ENCODE peak calls at places on chromosomes 2 and 18, in five cellular contexts. W, Q, K, N and O are unnamed samples.

GRCh38 chr2:121429119-121429903 is 101.4 kb upstream of the RNU4ATAC start:
- DNase-seq in W (no peak), Q (no peak), N (no peak), K (no peak), O (no peak)

GRCh38 chr2:15191801-15192200 is 369.3 kb downstream of the NBAS start:
- DNase-seq in K (no peak), N (no peak), Q (no peak), W (no peak), O (no peak)

GRCh38 chr2:98702127-98702802 is 28.7 kb downstream of the MGAT4A start:
- DNase-seq in N (no peak), K (no peak), Q (no peak), W (no peak), O (no peak)

GRCh38 chr2:224850081-224850480 is 133.9 kb upstream of the CCDC195 start:
- DNase-seq in K (no peak), Q (no peak), N (no peak), W (no peak), O (no peak)

GRCh38 chr2:182101263-182101662 is 115.6 kb downstream of the PPP1R1C start:
- DNase-seq in Q (no peak), K (no peak), N (peak), W (no peak), O (no peak)

GRCh38 chr2:30303094-30303493 is 71.8 kb downstream of the LBH start:
- DNase-seq in K (no peak), W (no peak), N (no peak), Q (no peak), O (no peak)

GRCh38 chr2:146414456-146414855 is 1430.4 kb upstream of the ACVR2A start:
- DNase-seq in N (no peak), K (no peak), W (no peak), Q (no peak), O (no peak)

GRCh38 chr2:65869286-65869685 is 436.9 kb upstream of the SPRED2 start:
- DNase-seq in W (no peak), N (no peak), K (no peak), Q (no peak), O (no peak)

GRCh38 chr2:33158482-33159003 is 211.8 kb downstream of the LTBP1 start:
- DNase-seq in K (no peak), N (no peak), Q (no peak), W (no peak), O (no peak)

GRCh38 chr2:25335204-25335603 is 6.5 kb downstream of the DNMT3A start:
- DNase-seq in Q (no peak), K (no peak), W (no peak), N (no peak), O (no peak)

GRCh38 chr2:105812180-105813044 is 67.7 kb downstream of the NCK2 start:
- DNase-seq in N (no peak), Q (no peak), W (no peak), K (no peak), O (no peak)

GRCh38 chr18:46073474-46074331 is 1.6 kb upstream of the PSTPIP2 start:
- DNase-seq in N (peak), K (no peak), Q (no peak), W (no peak), O (peak)

GRCh38 chr2:70214958-70215357 is 24.1 kb upstream of the C2orf42 start:
- DNase-seq in N (no peak), Q (no peak), K (no peak), W (no peak), O (no peak)

DNA sequence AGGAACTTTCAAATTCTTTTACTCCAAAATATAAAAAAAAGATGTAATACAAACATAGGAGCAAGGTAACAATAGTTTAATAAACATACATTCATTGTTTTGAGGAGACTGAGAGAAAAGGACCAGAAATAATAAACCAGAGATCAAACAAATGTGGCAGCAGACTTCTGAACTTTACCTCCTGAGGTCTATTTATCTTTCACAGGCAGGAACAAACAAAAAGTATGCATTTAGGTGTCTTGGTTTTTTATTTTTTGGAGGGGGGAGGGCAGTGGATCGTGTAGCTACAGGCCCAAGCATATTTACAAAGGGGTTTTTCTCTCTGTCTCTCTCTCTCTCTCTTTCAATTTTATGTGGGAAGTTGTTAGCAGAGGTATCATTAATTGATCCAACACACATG is 5.6 kb downstream of the PPP4R1 start:
- DNase-seq in Q (no peak), N (no peak), W (no peak), K (no peak), O (no peak)
- H3K27ac ChIP-seq in Q (peak), N (no peak), W (no peak), K (no peak), O (no peak)

DNA sequence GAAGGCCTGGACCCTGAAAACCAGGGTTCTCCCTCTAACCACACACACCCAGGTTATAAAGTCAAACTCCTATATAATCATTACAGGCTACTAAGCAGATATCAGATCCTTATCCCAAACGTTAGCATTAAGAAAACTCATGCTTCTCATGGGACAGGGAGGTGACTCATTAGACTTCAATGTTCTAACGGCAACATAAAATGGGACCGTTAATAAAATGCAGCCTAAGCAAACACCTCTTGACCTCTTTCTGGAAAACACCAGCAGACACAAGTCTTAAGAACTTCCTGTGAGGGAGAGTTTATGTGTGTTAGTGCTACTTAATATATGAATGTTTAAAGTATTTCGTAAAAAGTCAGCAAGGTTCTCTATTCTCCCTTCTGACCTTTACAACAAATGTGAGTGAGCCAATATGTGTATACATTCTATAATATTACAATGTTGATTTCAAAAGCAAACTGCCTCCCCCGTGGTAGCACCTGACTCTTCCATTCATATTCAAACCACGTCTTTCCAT is 31.7 kb downstream of the LPIN2 start:
- DNase-seq in N (peak), K (no peak), W (no peak), Q (no peak), O (no peak)
- H3K4me3 ChIP-seq in N (peak), K (no peak), W (peak), Q (peak), O (peak)

DNA sequence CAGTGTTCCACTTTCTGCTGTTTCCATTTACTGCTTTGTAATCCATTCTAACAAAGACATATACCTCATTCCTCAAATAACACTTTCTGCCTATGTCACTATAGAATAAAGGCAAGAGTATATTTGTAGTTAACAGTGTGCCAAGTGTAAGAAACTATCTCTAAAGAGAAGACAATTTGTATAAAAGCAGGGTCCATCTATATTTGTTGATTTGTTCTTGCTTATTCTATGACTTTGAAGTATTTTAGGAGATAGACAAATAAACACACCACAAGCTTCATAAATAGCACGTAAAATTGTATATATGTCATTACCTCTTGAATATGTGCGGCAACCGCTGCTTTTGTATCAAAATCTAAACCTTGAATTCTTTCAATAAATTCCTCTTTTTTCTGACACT is 56.0 kb downstream of the CCDC88A start:
- DNase-seq in W (no peak), Q (no peak), K (no peak), N (no peak), O (no peak)
- H3K27ac ChIP-seq in W (no peak), Q (no peak), K (peak), N (no peak), O (no peak)

GRCh38 chr2:234374671-234375245 is 122.1 kb downstream of the ARL4C start:
- DNase-seq in N (no peak), Q (no peak), K (no peak), W (no peak), O (no peak)

GRCh38 chr2:234375481-234375880 is 121.4 kb downstream of the ARL4C start:
- DNase-seq in K (no peak), W (no peak), N (no peak), Q (no peak), O (no peak)

GRCh38 chr2:234376229-234376628 is 120.7 kb downstream of the ARL4C start:
- DNase-seq in W (no peak), K (no peak), N (no peak), Q (no peak), O (no peak)

GRCh38 chr2:234377761-234378341 is 119.0 kb downstream of the ARL4C start:
- DNase-seq in K (no peak), W (no peak), Q (no peak), N (no peak), O (no peak)

DNA sequence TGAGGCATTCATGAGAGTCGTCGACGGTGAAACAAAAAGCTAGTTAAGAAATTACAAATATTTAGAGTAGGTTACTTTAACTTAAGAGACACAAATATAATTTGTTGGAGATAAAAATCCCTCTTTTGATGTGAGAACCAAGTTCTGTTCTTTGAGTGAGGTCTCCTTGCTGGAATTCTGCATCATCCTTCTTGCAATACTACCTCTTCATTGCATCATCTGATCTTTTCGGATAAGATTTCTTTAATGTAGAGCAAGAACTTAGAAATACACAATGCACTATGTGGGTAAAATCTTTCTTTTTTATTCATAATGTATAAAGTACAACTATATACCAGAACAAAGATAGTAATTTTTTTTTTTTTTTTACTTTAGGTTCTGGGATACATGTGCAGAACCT is 118.4 kb downstream of the ARL4C start:
- DNase-seq in N (no peak), Q (no peak), W (no peak), K (no peak), O (no peak)
- H3K4me3 ChIP-seq in N (no peak), Q (no peak), W (no peak), K (no peak), O (no peak)

GRCh38 chr2:187499941-187500532 is 52.0 kb upstream of the CALCRL start:
- DNase-seq in N (peak), K (peak), Q (no peak), W (no peak), O (no peak)

GRCh38 chr2:187497858-187498463 is 49.9 kb upstream of the CALCRL start:
- DNase-seq in N (peak), W (no peak), Q (no peak), K (no peak), O (no peak)

GRCh38 chr2:187502467-187502866 is 51.8 kb downstream of the TFPI start:
- DNase-seq in Q (no peak), W (no peak), K (no peak), N (no peak), O (no peak)

GRCh38 chr2:187497140-187497539 is 49.1 kb upstream of the CALCRL start:
- DNase-seq in N (no peak), K (no peak), W (no peak), Q (no peak), O (no peak)

DNA sequence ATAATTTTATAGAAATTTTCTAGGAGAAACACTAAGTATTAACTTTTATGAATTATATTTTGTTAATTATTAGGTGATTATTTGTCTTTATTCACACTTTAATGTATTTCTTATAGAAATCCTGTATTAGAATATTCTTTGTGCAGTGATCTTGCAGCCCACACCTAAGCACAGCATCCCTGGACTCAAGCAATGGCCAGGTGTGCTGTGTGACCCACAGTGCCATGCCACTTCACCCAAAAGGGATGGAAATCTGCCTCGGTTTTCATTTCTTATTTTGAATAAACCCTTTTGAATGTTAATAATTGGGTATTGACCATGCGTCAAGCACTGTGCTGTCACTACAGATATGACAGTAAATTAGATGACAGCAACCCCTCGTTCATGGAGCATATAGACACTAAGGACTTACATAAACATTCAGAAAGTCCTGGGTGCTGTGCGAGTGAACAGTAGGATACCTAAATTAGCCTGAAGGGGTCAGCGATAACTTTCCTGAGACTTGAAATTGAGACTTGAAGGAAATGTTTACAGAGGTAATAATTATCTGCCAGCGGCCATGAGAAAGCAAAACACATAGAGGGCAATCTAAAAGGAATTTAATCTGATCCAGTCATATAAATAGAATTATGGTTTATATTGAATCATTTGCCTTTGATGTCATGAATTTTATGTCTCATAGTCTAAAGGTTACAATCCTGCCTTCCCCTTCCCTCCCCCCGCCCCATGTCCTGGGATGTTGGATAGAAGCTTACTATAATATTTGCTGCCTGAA is 52.7 kb upstream of the CALCRL start:
- DNase-seq in Q (no peak), K (no peak), W (no peak), N (no peak), O (no peak)
- H3K27ac ChIP-seq in Q (no peak), K (no peak), W (no peak), N (no peak), O (no peak)

GRCh38 chr2:226742346-226742745 is 57.3 kb downstream of the IRS1 start:
- DNase-seq in K (no peak), W (peak), Q (no peak), N (no peak), O (no peak)
- H3K4me3 ChIP-seq in K (no peak), W (peak), Q (no peak), N (no peak), O (no peak)

DNA sequence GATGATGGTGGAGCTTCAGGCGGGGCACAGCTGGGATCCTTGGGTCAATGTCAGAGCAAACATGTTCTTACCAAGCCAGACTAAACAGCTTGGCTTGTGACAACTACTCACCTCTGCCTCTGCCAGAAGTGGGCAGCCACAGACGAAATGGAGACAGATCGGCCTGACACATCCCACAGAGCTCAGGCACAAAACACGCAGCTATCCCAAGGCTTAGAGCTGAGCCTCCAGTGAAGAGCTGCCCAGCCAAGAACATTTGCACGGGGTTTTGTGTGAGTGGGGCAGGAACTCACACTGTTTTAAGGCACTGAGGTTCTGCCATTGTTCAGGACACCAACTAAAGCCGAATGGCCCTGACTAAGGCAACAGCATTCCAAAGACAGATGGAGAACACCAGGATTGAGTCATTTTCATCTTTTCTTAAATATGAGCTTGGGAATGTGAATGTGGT is 12.8 kb downstream of the PXDN start:
- DNase-seq in Q (no peak), K (peak), N (no peak), W (peak), O (no peak)
- H3K27ac ChIP-seq in Q (no peak), K (no peak), N (no peak), W (peak), O (no peak)

GRCh38 chr18:36130883-36131653 is 1.4 kb downstream of the ELP2 start:
- DNase-seq in Q (no peak), K (no peak), N (no peak), W (no peak), O (no peak)
- H3K4me3 ChIP-seq in Q (peak), K (peak), N (peak), W (peak), O (peak)

DNA sequence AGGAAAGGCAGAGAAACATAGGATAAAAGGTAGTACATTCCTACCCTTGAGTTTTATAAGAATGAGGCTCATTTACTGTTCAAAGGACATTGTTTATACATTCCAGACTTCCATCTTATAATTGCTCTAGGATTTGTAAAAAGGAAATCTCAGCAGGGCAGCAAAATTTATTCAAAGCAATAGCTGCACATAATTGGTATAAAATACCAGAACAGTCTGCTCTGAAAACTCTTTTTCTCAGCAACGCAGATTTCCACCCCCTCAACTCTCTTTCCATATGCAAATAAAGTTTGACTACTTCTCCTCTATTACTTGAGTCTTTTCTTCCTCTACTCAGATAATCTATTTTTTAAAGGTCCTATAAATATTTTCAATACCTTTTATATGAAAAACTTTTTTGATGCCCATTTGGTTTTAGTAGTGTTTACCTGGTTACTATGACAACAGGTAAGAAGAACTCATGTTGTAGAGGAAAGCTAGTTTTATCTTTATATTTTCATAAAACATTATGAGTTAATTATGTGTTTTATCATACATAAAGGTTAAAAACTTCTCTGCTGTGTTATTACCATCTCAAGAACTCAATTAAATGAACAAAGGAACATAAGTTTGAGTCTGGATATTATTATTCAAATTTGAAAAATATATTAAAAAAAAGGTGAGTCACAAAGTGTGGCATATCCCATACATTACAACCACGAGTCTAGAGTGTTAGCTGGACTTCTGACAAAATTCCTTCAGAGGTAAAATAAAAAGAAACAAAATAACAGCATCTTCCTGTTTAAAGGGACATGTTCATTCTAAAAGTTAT is 19.9 kb downstream of the RBMS1 start:
- DNase-seq in N (no peak), K (no peak), W (no peak), Q (no peak), O (no peak)
- H3K27ac ChIP-seq in N (no peak), K (no peak), W (no peak), Q (no peak), O (peak)

GRCh38 chr2:109053716-109054115 is 64.7 kb upstream of the EDAR start:
- DNase-seq in K (no peak), Q (no peak), N (no peak), W (no peak), O (no peak)
- H3K4me3 ChIP-seq in K (no peak), Q (no peak), N (no peak), W (no peak), O (no peak)